ENCODE peak calls at places on chromosomes 11 and 22, in four cellular contexts. A, Z, C and Y are unnamed samples.

GRCh38 chr22:38824587-38824986 is 19.2 kb downstream of the NPTXR start:
- DNase-seq in A (peak), Z (peak), C (no peak), Y (peak)

GRCh38 chr11:43516316-43516820 is 157.6 kb downstream of the TTC17 start:
- DNase-seq in A (no peak), Z (no peak), C (no peak), Y (no peak)

GRCh38 chr11:108825381-108825780 is 160.5 kb downstream of the DDX10 start:
- DNase-seq in A (no peak), Z (no peak), C (no peak), Y (no peak)

GRCh38 chr11:134338068-134338467 is 6.3 kb downstream of the GLB1L2 start:
- DNase-seq in A (no peak), Z (no peak), C (no peak), Y (no peak)

GRCh38 chr11:110077866-110078325 is 15.3 kb upstream of the ZC3H12C start:
- DNase-seq in A (peak), Z (no peak), C (no peak), Y (no peak)

GRCh38 chr22:35411112-35411511 is 11.2 kb downstream of the MCM5 start:
- DNase-seq in A (no peak), Z (no peak), C (no peak), Y (no peak)

GRCh38 chr11:10305964-10306918 is 1.4 kb downstream of the ADM start:
- DNase-seq in A (peak), Z (no peak), C (no peak), Y (peak)

GRCh38 chr11:1202154-1202775 is 20.6 kb upstream of the MUC5B start:
- DNase-seq in A (no peak), Z (no peak), C (peak), Y (peak)

GRCh38 chr11:62133328-62134065 is 9.7 kb downstream of the INCENP start:
- DNase-seq in A (no peak), Z (no peak), C (no peak), Y (no peak)

GRCh38 chr11:74019104-74019738 is 10.3 kb upstream of the UCP3 start:
- DNase-seq in A (no peak), Z (no peak), C (no peak), Y (no peak)

GRCh38 chr11:94934362-94934761 is 39.0 kb downstream of the CWC15 start:
- DNase-seq in A (no peak), Z (no peak), C (no peak), Y (no peak)

GRCh38 chr11:17256512-17256911 is 20.0 kb upstream of the NUCB2 start:
- DNase-seq in A (no peak), Z (no peak), C (no peak), Y (no peak)